ENCODE peak calls at places on chromosomes 5 and 9, in four cellular contexts. W, I, F and S are unnamed samples.
A peak's percentile ranks its signal among the peaks of the same experiment; 100 is the strongest.

GRCh38 chr5:94901071-94901979 is 282.9 kb downstream of the SLF1 start:
- DNase-seq in W (peak; percentile 55), I (no peak), F (peak; percentile 75), S (no peak)

GRCh38 chr9:928363-929042 is 48.0 kb upstream of the DMRT3 start:
- DNase-seq in W (peak; percentile 1), I (no peak), F (no peak), S (no peak)

GRCh38 chr5:81719743-81720142 is 31.2 kb downstream of the SSBP2 start:
- DNase-seq in W (no peak), I (no peak), F (no peak), S (no peak)

GRCh38 chr5:158814521-158814920 is 285.2 kb downstream of the EBF1 start:
- DNase-seq in W (no peak), I (no peak), F (no peak), S (no peak)

GRCh38 chr9:106528158-106528557 is 334.8 kb upstream of the ZNF462 start:
- DNase-seq in W (no peak), I (no peak), F (peak; percentile 41), S (no peak)

GRCh38 chr5:138753794-138754698 is 821 bp downstream of the CTNNA1 start:
- DNase-seq in W (peak; percentile 91), I (peak; percentile 96), F (peak; percentile 73), S (peak; percentile 97)

GRCh38 chr5:96638566-96638965 is 23.6 kb upstream of the CAST start:
- DNase-seq in W (no peak), I (no peak), F (no peak), S (no peak)

GRCh38 chr5:178532236-178532635 is 58.0 kb downstream of the COL23A1 start:
- DNase-seq in W (no peak), I (no peak), F (no peak), S (peak; percentile 19)

GRCh38 chr5:141681695-141682641 is at the start of gene ARAP3:
- DNase-seq in W (peak; percentile 95), I (peak; percentile 94), F (peak; percentile 86), S (peak; percentile 95)

GRCh38 chr9:98256632-98257218 is 1.3 kb upstream of the TBC1D2 start:
- DNase-seq in W (no peak), I (no peak), F (no peak), S (no peak)

GRCh38 chr9:116124472-116125040 is 29.0 kb upstream of the PAPPA start:
- DNase-seq in W (peak; percentile 62), I (no peak), F (peak; percentile 62), S (no peak)

GRCh38 chr9:107316795-107317661 is 33.9 kb downstream of the RAD23B start:
- DNase-seq in W (no peak), I (no peak), F (no peak), S (no peak)

GRCh38 chr9:134843740-134844139 is 36.9 kb upstream of the FCN2 start:
- DNase-seq in W (no peak), I (peak; percentile 29), F (no peak), S (peak; percentile 49)

GRCh38 chr5:159230657-159231056 is 21.3 kb upstream of the RNF145 start:
- DNase-seq in W (no peak), I (no peak), F (peak; percentile 53), S (no peak)

GRCh38 chr5:37071901-37072581 is 177.1 kb downstream of the CPLANE1 start:
- DNase-seq in W (peak; percentile 94), I (no peak), F (peak; percentile 72), S (no peak)

GRCh38 chr9:70811638-70812037 is 309.8 kb downstream of the TRPM3 start:
- DNase-seq in W (no peak), I (no peak), F (no peak), S (no peak)

GRCh38 chr9:117411547-117411946 is 3.3 kb downstream of the ASTN2 start:
- DNase-seq in W (peak; percentile 35), I (no peak), F (peak; percentile 19), S (no peak)

GRCh38 chr5:88820581-88820980 is 62.4 kb downstream of the MEF2C start:
- DNase-seq in W (no peak), I (no peak), F (no peak), S (no peak)

GRCh38 chr5:163649522-163649921 is 144.1 kb downstream of the MAT2B start:
- DNase-seq in W (peak; percentile 60), I (no peak), F (peak; percentile 82), S (no peak)

GRCh38 chr5:167770461-167770860 is 521.0 kb upstream of the WWC1 start:
- DNase-seq in W (peak; percentile 56), I (no peak), F (no peak), S (no peak)

DNA sequence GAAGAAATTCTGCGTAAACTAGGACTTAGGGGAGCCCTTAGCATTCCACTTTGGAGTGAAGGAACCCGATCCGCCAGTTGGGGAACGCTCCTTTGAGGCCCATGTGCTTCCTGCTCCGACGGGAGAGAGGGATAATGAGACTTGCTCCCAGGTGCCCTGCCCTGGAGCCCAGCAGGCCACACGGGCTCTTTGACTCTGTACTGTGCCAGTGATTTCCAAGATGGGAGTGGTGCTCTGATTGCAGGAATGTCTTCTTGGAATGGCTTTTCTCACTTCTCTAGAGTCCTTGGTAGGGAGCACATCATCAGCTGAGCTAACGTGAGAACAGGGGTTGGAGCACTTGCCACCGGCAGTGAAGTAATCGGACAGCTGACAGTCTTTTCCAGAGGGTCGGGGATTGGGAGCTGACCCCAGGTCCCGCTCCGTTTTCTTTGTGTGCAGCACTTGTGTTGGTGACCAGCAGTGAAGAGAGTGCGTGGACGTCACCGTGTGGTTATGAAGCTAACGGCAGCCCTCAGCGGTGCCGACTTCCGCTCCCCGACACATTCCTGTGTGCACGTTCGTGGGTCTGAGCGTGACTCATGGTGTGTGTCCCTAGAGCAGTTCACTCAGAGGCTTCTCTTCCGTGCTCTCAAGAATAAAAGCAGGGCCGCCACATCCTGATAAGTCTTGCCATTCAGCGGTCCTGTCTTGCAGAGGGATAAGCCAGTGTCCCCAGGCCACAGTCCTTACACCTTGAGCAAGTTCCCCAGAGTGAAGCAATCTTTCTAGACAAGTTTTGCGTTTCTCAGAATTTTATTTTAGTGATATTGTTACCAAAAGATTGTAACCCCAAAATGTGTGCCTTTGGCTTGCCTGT is 25.6 kb downstream of the ABL1 start:
- DNase-seq in W (peak; percentile 97), I (peak; percentile 88), F (no peak), S (peak; percentile 95)
- H3K4me1 ChIP-seq in W (peaks cover 26% of the 10 kb centered on the region), I (peaks cover 18% of the 10 kb centered on the region), F (peaks cover 30% of the 10 kb centered on the region), S (peaks cover 25% of the 10 kb centered on the region)

DNA sequence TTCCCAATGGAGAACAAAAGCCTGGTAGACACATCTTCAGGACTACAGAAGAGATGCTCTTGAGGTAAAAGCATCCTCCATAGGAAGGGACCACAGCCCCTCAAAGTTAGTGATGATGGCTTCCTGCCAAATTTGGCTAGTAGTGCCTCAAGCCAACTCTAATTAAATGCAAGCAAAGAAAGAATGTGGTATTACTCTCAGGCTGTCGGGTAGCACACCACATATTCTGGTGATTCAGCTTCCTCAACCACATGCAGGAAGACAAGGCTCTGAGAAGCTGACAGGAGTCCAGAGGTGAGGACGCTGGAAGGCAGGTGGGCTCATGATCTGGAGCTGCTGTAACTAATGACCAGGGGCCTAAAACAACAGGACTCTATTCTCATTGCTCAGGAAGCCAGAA is 37.2 kb upstream of the S1PR3 start:
- DNase-seq in W (peak; percentile 38), I (no peak), F (peak; percentile 62), S (no peak)
- H3K4me3 ChIP-seq in W (no peak overlapping the region), I (no peak overlapping the region), F (no peak overlapping the region), S (no peak overlapping the region)

DNA sequence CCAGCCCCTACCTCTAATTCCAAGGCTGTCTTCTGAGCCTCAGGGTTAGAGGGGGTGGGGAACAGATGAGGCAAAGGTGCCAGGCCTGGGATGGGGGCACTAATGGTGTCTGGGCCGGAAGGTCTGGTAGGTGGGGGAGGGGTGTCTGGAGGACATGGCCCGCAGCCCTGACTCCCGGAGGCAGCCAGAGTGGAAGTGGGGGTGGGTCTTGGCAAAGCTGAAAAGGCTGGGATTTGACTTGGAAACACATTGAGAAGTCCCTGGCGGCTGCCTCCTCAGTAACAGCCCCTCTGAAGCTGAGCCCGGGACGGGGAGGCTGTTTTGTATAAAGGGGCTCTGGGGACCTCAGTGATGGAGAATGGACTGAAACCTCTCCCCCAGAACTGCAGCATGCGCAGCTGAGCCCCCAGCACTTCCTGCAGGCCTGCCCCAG is 49.5 kb upstream of the SYNPO start:
- DNase-seq in W (peak; percentile 70), I (no peak), F (no peak), S (no peak)
- H3K4me1 ChIP-seq in W (peaks cover 24% of the 10 kb centered on the region), I (peaks cover 53% of the 10 kb centered on the region), F (no peaks in the 10 kb centered on the region), S (peaks cover 8% of the 10 kb centered on the region)

DNA sequence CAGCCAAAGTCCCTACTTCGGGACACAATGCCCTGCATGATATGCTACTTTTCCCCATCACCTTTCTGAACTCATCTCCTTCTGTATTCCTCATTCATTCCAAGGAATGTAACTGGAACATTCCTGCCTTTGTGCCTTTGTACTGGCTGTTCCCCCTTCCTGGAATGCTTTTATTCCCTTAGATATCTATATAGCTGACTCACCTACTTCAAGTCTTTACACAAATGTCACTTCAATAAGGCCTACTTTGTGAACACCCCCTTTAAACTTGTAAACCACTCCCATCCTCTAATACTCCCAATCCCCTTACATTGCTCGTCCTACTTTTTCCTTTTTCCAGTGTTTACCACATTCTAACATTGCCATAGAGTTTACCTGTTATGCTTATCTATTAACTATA is 2.4 kb downstream of the NOL6 start:
- DNase-seq in W (no peak), I (no peak), F (no peak), S (no peak)
- H3K4me3 ChIP-seq in W (no peak overlapping the region), I (no peak overlapping the region), F (no peak overlapping the region), S (no peak overlapping the region)

DNA sequence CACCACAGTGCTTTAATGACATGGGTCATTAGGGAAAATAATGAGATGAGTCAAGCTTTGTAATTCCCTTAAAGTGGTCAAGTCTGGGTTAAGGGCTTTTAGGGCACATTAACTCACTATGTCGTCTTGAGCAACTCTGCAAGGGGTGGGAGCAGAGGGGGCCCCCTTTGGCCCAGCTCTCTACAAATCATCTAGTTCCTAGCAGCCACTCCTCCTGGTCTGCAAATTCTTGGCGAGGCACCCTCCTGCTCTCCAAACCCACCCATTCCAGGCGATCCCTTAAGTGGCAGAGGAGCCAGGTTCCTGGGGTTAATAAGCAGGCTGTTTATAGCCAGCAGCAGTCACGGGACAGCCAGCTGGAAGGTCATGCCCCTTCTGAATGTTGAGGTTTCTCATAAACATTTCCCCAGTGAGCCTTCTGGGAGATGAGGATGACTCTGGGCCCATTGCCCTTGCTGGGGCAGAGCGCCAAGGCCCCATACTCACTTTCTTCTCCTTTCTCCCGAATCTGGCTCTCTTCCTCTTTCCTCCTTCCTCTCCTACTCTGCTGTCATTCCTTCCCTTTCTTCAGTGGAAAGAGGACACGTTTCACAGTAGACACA is 14.3 kb upstream of the GPX3 start:
- DNase-seq in W (peak; percentile 90), I (peak; percentile 74), F (no peak), S (peak; percentile 95)
- H3K4me1 ChIP-seq in W (peaks cover 19% of the 10 kb centered on the region), I (peaks cover 60% of the 10 kb centered on the region), F (no peaks in the 10 kb centered on the region), S (peaks cover 43% of the 10 kb centered on the region)

GRCh38 chr5:116439891-116440290 is 134.7 kb downstream of the SEMA6A start:
- DNase-seq in W (no peak), I (no peak), F (no peak), S (no peak)

GRCh38 chr5:116440329-116440895 is 134.2 kb downstream of the SEMA6A start:
- DNase-seq in W (no peak), I (no peak), F (no peak), S (no peak)

GRCh38 chr5:116437351-116437705 is 137.3 kb downstream of the SEMA6A start:
- DNase-seq in W (no peak), I (no peak), F (no peak), S (no peak)

GRCh38 chr5:116437922-116438578 is 136.6 kb downstream of the SEMA6A start:
- DNase-seq in W (no peak), I (no peak), F (no peak), S (no peak)

GRCh38 chr5:116438979-116439554 is 135.6 kb downstream of the SEMA6A start:
- DNase-seq in W (no peak), I (no peak), F (no peak), S (no peak)
- H3K4me3 ChIP-seq in W (no peak overlapping the region), I (no peak overlapping the region), F (no peak overlapping the region), S (no peak overlapping the region)

GRCh38 chr5:30453168-30453567 is 740.3 kb upstream of the CDH6 start:
- DNase-seq in W (no peak), I (no peak), F (no peak), S (no peak)
- H3K4me1 ChIP-seq in W (no peaks in the 10 kb centered on the region), I (no peaks in the 10 kb centered on the region), F (no peaks in the 10 kb centered on the region), S (no peaks in the 10 kb centered on the region)

GRCh38 chr5:59554501-59554900 is 339.0 kb downstream of the PDE4D start:
- DNase-seq in W (no peak), I (no peak), F (no peak), S (no peak)
- H3K4me3 ChIP-seq in W (no peak overlapping the region), I (no peak overlapping the region), F (no peak overlapping the region), S (peak overlapping the region; percentile 15)